ENCODE peak calls at places on chromosomes 3 and 15, in five cellular contexts. One of them, this sample, is unnamed.

GRCh38 chr3:137121704-137122314 is 164.0 kb downstream of the IL20RB start:
- DNase-seq in spleen: no peak
- DNase-seq in SK-N-SH: peak; percentile 33
- DNase-seq in IMR-90: peak; percentile 44
- DNase-seq in fibroblast of lung: peak; percentile 30
- DNase-seq in this sample: peak; percentile 52

GRCh38 chr3:33636125-33636855 is 81.8 kb downstream of the CLASP2 start:
- DNase-seq in spleen: no peak
- DNase-seq in SK-N-SH: peak; percentile 49
- DNase-seq in IMR-90: peak; percentile 78
- DNase-seq in fibroblast of lung: peak; percentile 70
- DNase-seq in this sample: peak; percentile 76

GRCh38 chr3:32832193-32832592 is 14.4 kb downstream of the TRIM71 start:
- DNase-seq in spleen: no peak
- DNase-seq in SK-N-SH: no peak
- DNase-seq in IMR-90: no peak
- DNase-seq in fibroblast of lung: no peak
- DNase-seq in this sample: no peak

GRCh38 chr15:92205255-92205739 is 188.4 kb upstream of the ST8SIA2 start:
- DNase-seq in spleen: no peak
- DNase-seq in SK-N-SH: no peak
- DNase-seq in IMR-90: no peak
- DNase-seq in fibroblast of lung: peak; percentile 1
- DNase-seq in this sample: no peak

GRCh38 chr3:55771503-55771902 is 284.4 kb upstream of the WNT5A start:
- DNase-seq in spleen: no peak
- DNase-seq in SK-N-SH: no peak
- DNase-seq in IMR-90: no peak
- DNase-seq in fibroblast of lung: no peak
- DNase-seq in this sample: no peak

GRCh38 chr3:14414841-14415464 is 12.5 kb downstream of the SLC6A6 start:
- DNase-seq in spleen: no peak
- DNase-seq in SK-N-SH: no peak
- DNase-seq in IMR-90: no peak
- DNase-seq in fibroblast of lung: no peak
- DNase-seq in this sample: no peak

GRCh38 chr3:168865022-168865551 is 769.4 kb upstream of the GOLIM4 start:
- DNase-seq in spleen: no peak
- DNase-seq in SK-N-SH: peak; percentile 3
- DNase-seq in IMR-90: peak; percentile 48
- DNase-seq in fibroblast of lung: no peak
- DNase-seq in this sample: peak; percentile 80

GRCh38 chr15:85427286-85428028 is 47.1 kb downstream of the AKAP13 start:
- DNase-seq in spleen: no peak
- DNase-seq in SK-N-SH: no peak
- DNase-seq in IMR-90: no peak
- DNase-seq in fibroblast of lung: no peak
- DNase-seq in this sample: no peak

GRCh38 chr3:7565574-7565973 is 704.7 kb downstream of the GRM7 start:
- DNase-seq in spleen: no peak
- DNase-seq in SK-N-SH: no peak
- DNase-seq in IMR-90: no peak
- DNase-seq in fibroblast of lung: peak; percentile 1
- DNase-seq in this sample: no peak

GRCh38 chr15:65613365-65613764 is 2.4 kb upstream of the INTS14 start:
- DNase-seq in spleen: no peak
- DNase-seq in SK-N-SH: no peak
- DNase-seq in IMR-90: no peak
- DNase-seq in fibroblast of lung: no peak
- DNase-seq in this sample: no peak

GRCh38 chr3:156978471-156978961 is 152.4 kb downstream of the LEKR1 start:
- DNase-seq in spleen: no peak
- DNase-seq in SK-N-SH: no peak
- DNase-seq in IMR-90: peak; percentile 27
- DNase-seq in fibroblast of lung: no peak
- DNase-seq in this sample: no peak

GRCh38 chr15:58431221-58432149 is at the start of gene LIPC:
- DNase-seq in spleen: no peak
- DNase-seq in SK-N-SH: no peak
- DNase-seq in IMR-90: no peak
- DNase-seq in fibroblast of lung: no peak
- DNase-seq in this sample: no peak

GRCh38 chr3:52353291-52353855 is 37.3 kb downstream of the DNAH1 start:
- DNase-seq in spleen: peak; percentile 58
- DNase-seq in SK-N-SH: no peak
- DNase-seq in IMR-90: no peak
- DNase-seq in fibroblast of lung: no peak
- DNase-seq in this sample: no peak

GRCh38 chr3:133883657-133884546 is 11.8 kb downstream of the RAB6B start:
- DNase-seq in spleen: no peak
- DNase-seq in SK-N-SH: no peak
- DNase-seq in IMR-90: no peak
- DNase-seq in fibroblast of lung: no peak
- DNase-seq in this sample: no peak

GRCh38 chr3:34619990-34620389 is 821.6 kb downstream of the PDCD6IP start:
- DNase-seq in spleen: no peak
- DNase-seq in SK-N-SH: no peak
- DNase-seq in IMR-90: no peak
- DNase-seq in fibroblast of lung: no peak
- DNase-seq in this sample: no peak

GRCh38 chr15:91049378-91050127 is 27.2 kb upstream of the VPS33B start:
- DNase-seq in spleen: no peak
- DNase-seq in SK-N-SH: peak; percentile 64
- DNase-seq in IMR-90: peak; percentile 53
- DNase-seq in fibroblast of lung: peak; percentile 60
- DNase-seq in this sample: peak; percentile 74

GRCh38 chr15:74543583-74543982 is 2.6 kb downstream of the ARID3B start:
- DNase-seq in spleen: no peak
- DNase-seq in SK-N-SH: no peak
- DNase-seq in IMR-90: no peak
- DNase-seq in fibroblast of lung: no peak
- DNase-seq in this sample: peak; percentile 53

GRCh38 chr15:60840306-60840702 is 361.4 kb upstream of the ICE2 start:
- DNase-seq in spleen: no peak
- DNase-seq in SK-N-SH: no peak
- DNase-seq in IMR-90: peak; percentile 49
- DNase-seq in fibroblast of lung: peak; percentile 38
- DNase-seq in this sample: no peak

GRCh38 chr15:29438714-29439076 is 169.1 kb upstream of the NSMCE3 start:
- DNase-seq in spleen: no peak
- DNase-seq in SK-N-SH: no peak
- DNase-seq in IMR-90: no peak
- DNase-seq in fibroblast of lung: no peak
- DNase-seq in this sample: peak; percentile 66

GRCh38 chr3:196273655-196274054 is 13.9 kb downstream of the PCYT1A start:
- DNase-seq in spleen: no peak
- DNase-seq in SK-N-SH: no peak
- DNase-seq in IMR-90: no peak
- DNase-seq in fibroblast of lung: no peak
- DNase-seq in this sample: no peak

GRCh38 chr3:109098245-109098644 is 19.7 kb downstream of the MORC1 start:
- DNase-seq in spleen: no peak
- DNase-seq in SK-N-SH: no peak
- DNase-seq in IMR-90: no peak
- DNase-seq in fibroblast of lung: no peak
- DNase-seq in this sample: peak; percentile 51

GRCh38 chr15:48617619-48618018 is 27.9 kb downstream of the FBN1 start:
- DNase-seq in spleen: peak; percentile 71
- DNase-seq in SK-N-SH: no peak
- DNase-seq in IMR-90: peak; percentile 93
- DNase-seq in fibroblast of lung: peak; percentile 92
- DNase-seq in this sample: no peak

DNA sequence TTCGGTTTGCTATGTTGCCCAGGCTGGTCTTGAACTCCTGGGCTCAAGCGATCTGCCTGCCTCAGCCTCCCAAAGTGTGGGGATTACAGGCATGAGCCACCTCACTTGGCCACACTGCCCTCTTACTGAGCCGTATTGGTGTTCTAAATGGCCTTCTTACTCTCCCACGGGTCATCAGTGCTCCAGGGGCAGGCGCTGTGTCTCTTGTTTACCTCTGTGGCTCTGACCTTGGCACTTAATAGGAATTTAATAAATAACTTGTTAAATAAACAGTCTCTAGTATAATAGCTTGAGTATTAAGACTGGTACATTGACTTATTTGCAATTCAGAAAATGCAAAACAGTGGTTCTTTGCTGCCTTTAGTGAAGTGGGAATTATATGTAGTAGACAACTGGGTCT is 13.7 kb downstream of the FLNB start:
- DNase-seq in spleen: peak; percentile 49
- DNase-seq in SK-N-SH: no peak
- DNase-seq in IMR-90: no peak
- DNase-seq in fibroblast of lung: no peak
- DNase-seq in this sample: no peak
- H3K27me3 ChIP-seq in spleen: no peaks in the 10 kb centered on the region
- H3K27me3 ChIP-seq in SK-N-SH: no peaks in the 10 kb centered on the region
- H3K27me3 ChIP-seq in IMR-90: no peaks in the 10 kb centered on the region
- H3K27me3 ChIP-seq in fibroblast of lung: no peaks in the 10 kb centered on the region
- H3K27me3 ChIP-seq in this sample: no peaks in the 10 kb centered on the region

GRCh38 chr15:69855601-69856000 is 242.1 kb downstream of the TLE3 start:
- DNase-seq in spleen: peak; percentile 19
- DNase-seq in SK-N-SH: peak; percentile 46
- DNase-seq in IMR-90: no peak
- DNase-seq in fibroblast of lung: no peak
- DNase-seq in this sample: no peak

GRCh38 chr15:69852482-69853275 is 245.0 kb downstream of the TLE3 start:
- DNase-seq in spleen: peak; percentile 25
- DNase-seq in SK-N-SH: no peak
- DNase-seq in IMR-90: peak; percentile 86
- DNase-seq in fibroblast of lung: peak; percentile 83
- DNase-seq in this sample: peak; percentile 33

GRCh38 chr15:69855172-69855562 is 242.6 kb downstream of the TLE3 start:
- DNase-seq in spleen: peak; percentile 6
- DNase-seq in SK-N-SH: peak; percentile 47
- DNase-seq in IMR-90: no peak
- DNase-seq in fibroblast of lung: no peak
- DNase-seq in this sample: no peak

GRCh38 chr15:69854521-69855171 is 243.1 kb downstream of the TLE3 start:
- DNase-seq in spleen: peak; percentile 41
- DNase-seq in SK-N-SH: peak; percentile 39
- DNase-seq in IMR-90: peak; percentile 94
- DNase-seq in fibroblast of lung: peak; percentile 91
- DNase-seq in this sample: peak; percentile 33

GRCh38 chr15:69853572-69853971 is 244.1 kb downstream of the TLE3 start:
- DNase-seq in spleen: peak; percentile 47
- DNase-seq in SK-N-SH: no peak
- DNase-seq in IMR-90: peak; percentile 84
- DNase-seq in fibroblast of lung: peak; percentile 84
- DNase-seq in this sample: peak; percentile 93
- H3K27ac ChIP-seq in spleen: no peak overlapping the region
- H3K27ac ChIP-seq in SK-N-SH: no peak overlapping the region
- H3K27ac ChIP-seq in IMR-90: peak overlapping the region; percentile 73
- H3K27ac ChIP-seq in fibroblast of lung: peak overlapping the region; percentile 49
- H3K27ac ChIP-seq in this sample: peak overlapping the region; percentile 59

GRCh38 chr3:15858547-15859506 is 61.0 kb upstream of the ANKRD28 start:
- DNase-seq in spleen: peak; percentile 95
- DNase-seq in SK-N-SH: peak; percentile 60
- DNase-seq in IMR-90: no peak
- DNase-seq in fibroblast of lung: peak; percentile 6
- DNase-seq in this sample: peak; percentile 55

GRCh38 chr3:15861163-15861562 is 63.4 kb upstream of the ANKRD28 start:
- DNase-seq in spleen: no peak
- DNase-seq in SK-N-SH: no peak
- DNase-seq in IMR-90: no peak
- DNase-seq in fibroblast of lung: no peak
- DNase-seq in this sample: no peak

GRCh38 chr3:15859507-15860013 is 61.8 kb upstream of the ANKRD28 start:
- DNase-seq in spleen: peak; percentile 93
- DNase-seq in SK-N-SH: peak; percentile 94
- DNase-seq in IMR-90: peak; percentile 74
- DNase-seq in fibroblast of lung: peak; percentile 80
- DNase-seq in this sample: peak; percentile 94

DNA sequence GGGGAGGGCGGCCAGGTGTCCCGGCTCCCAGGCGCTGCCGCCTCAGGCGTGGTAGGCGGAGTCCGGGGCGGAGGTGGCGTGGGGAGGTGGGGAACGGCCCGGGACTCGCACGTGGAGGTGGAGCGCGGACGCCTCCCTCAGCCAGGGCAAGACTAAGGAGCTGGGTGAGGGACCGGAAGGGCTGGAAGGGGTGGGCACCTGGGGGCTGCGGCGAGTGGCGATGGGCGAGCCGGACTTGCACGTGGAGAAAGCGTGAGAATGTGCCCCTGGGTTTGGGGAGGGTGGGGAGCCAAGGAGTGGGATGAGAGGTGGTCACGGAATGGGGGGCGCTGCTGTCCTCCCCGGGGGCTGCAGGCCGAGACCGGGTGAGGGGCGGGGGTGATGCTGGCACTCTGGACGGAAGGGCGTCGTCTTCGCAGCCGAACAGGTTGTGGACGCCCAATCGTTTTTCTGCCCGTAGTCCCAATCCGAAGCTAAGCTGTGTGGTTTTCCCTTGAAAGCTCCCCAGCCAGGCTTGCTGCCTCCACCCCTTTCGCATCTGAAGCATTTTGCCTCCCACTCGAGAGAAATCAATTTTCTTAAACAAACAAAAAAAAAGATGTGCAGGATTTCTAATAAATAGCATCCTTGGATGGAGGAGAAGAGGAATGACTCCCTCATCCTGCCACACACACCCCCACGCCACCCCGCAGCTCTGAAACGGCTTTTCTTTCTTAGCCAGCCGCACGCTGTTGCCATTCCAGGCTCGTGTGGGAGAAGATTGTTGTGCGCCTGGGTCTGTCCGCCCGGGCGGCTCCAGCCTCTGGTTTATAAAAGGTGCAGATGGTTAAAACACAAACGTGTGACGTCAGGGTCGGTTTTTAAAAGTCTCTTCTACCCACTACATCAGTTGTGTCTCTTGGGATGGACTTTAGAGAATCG is 62.5 kb upstream of the ANKRD28 start:
- DNase-seq in spleen: peak; percentile 90
- DNase-seq in SK-N-SH: peak; percentile 58
- DNase-seq in IMR-90: peak; percentile 58
- DNase-seq in fibroblast of lung: peak; percentile 53
- DNase-seq in this sample: peak; percentile 69
- H3K27me3 ChIP-seq in spleen: no peaks in the 10 kb centered on the region
- H3K27me3 ChIP-seq in SK-N-SH: no peaks in the 10 kb centered on the region
- H3K27me3 ChIP-seq in IMR-90: no peaks in the 10 kb centered on the region
- H3K27me3 ChIP-seq in fibroblast of lung: no peaks in the 10 kb centered on the region
- H3K27me3 ChIP-seq in this sample: no peaks in the 10 kb centered on the region

DNA sequence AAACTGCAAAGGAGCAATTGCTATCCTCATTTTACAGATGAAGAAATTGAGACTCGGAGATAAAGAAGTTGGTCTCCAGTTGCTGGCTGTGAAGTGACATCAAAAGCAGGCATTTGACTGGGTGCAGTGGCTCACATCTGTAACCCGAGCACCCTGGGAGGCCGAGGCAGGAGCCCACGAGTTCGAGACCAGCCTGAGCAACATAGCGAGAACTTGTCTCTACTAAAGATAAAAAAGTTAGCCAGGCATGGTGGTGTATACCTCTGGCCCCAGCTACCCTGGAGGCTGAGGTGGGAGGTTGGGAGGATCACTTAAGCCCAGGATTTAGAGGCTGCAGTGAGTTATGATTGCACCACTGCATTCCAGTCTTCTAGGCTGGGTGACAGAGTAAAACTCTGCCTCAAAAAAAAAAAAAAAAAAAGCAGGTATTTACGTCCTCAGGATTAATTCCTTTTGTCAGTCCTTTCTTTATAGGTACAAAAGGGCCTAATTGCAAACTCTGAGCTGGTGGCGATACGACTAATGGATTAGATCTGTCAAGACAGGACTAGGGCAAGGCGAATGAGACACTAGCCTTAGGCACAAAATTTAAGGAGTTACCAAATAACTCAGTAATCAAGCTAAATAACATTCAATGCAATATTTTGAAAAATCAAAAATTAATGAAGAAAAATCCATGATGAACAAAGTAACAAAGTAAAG is 5.9 kb upstream of the DNASE1L3 start:
- DNase-seq in spleen: no peak
- DNase-seq in SK-N-SH: no peak
- DNase-seq in IMR-90: no peak
- DNase-seq in fibroblast of lung: no peak
- DNase-seq in this sample: peak; percentile 24
- H3K27ac ChIP-seq in spleen: peak overlapping the region; percentile 81
- H3K27ac ChIP-seq in SK-N-SH: no peak overlapping the region
- H3K27ac ChIP-seq in IMR-90: no peak overlapping the region
- H3K27ac ChIP-seq in fibroblast of lung: no peak overlapping the region
- H3K27ac ChIP-seq in this sample: peak overlapping the region; percentile 82

This sample was measured in PC-3.